ENCODE peak calls at places on chromosomes 12 and 14, in five cellular contexts. Q is T-helper 1 cell, U is NCI-H2171, P is HTR-8/SVneo, S is A673. I is an unnamed sample.
A peak's percentile ranks its signal among the peaks of the same experiment; 100 is the strongest.

GRCh38 chr12:109863961-109864712 is 16.2 kb downstream of the GLTP start:
- DNase-seq in U (no peak), Q (peak; percentile 29), P (no peak), S (no peak), I (no peak)

GRCh38 chr14:38290601-38291190 is 34.8 kb upstream of the CLEC14A start:
- DNase-seq in P (peak; percentile 45), Q (no peak), U (no peak), S (peak; percentile 46), I (no peak)

GRCh38 chr12:117032593-117033381 is 66.4 kb downstream of the TESC start:
- DNase-seq in U (peak; percentile 83), S (no peak), Q (no peak), P (no peak), I (no peak)

GRCh38 chr12:112456029-112456428 is 37.3 kb downstream of the PTPN11 start:
- DNase-seq in P (no peak), S (no peak), U (no peak), Q (no peak), I (no peak)

GRCh38 chr12:71504471-71504852 is 64.9 kb downstream of the LGR5 start:
- DNase-seq in Q (no peak), S (peak; percentile 91), P (no peak), U (peak; percentile 65), I (peak; percentile 2)

GRCh38 chr12:111143216-111143756 is 222.9 kb upstream of the MYL2 start:
- DNase-seq in P (no peak), U (no peak), Q (no peak), S (no peak), I (no peak)

GRCh38 chr12:19191089-19191488 is 61.6 kb downstream of the PLEKHA5 start:
- DNase-seq in P (no peak), Q (no peak), S (no peak), U (no peak), I (no peak)

GRCh38 chr12:8860165-8860961 is 37.9 kb downstream of the A2ML1 start:
- DNase-seq in S (peak; percentile 80), P (no peak), Q (peak; percentile 9), U (no peak), I (no peak)

GRCh38 chr14:77301103-77301502 is 19.6 kb downstream of the POMT2 start:
- DNase-seq in U (peak; percentile 40), P (peak; percentile 81), S (peak; percentile 78), Q (peak; percentile 53), I (peak; percentile 56)

GRCh38 chr14:90546767-90547166 is 149.9 kb downstream of the CALM1 start:
- DNase-seq in S (no peak), P (no peak), U (no peak), Q (no peak), I (no peak)

GRCh38 chr12:132523576-132524331 is 33.8 kb downstream of the FBRSL1 start:
- DNase-seq in U (peak; percentile 12), S (peak; percentile 60), P (peak; percentile 70), Q (peak; percentile 48), I (peak; percentile 16)

GRCh38 chr12:121787063-121787774 is 6.3 kb downstream of the RHOF start:
- DNase-seq in U (no peak), S (no peak), Q (peak; percentile 73), P (no peak), I (no peak)

GRCh38 chr12:53327435-53328042 is 6.1 kb upstream of the AAAS start:
- DNase-seq in P (peak; percentile 25), U (no peak), S (no peak), Q (no peak), I (no peak)

GRCh38 chr14:23916038-23916437 is 37.5 kb upstream of the DHRS4 start:
- DNase-seq in Q (no peak), S (no peak), U (no peak), P (no peak), I (no peak)

GRCh38 chr12:69007858-69008314 is 74.9 kb upstream of the CPM start:
- DNase-seq in U (peak; percentile 46), Q (no peak), S (no peak), P (no peak), I (no peak)

GRCh38 chr12:88325076-88325827 is 183.1 kb downstream of the TMTC3 start:
- DNase-seq in Q (no peak), U (no peak), P (peak; percentile 23), S (no peak), I (no peak)

GRCh38 chr14:102824832-102825231 is 47.6 kb downstream of the TRAF3 start:
- DNase-seq in P (peak; percentile 41), Q (no peak), S (peak; percentile 26), U (no peak), I (no peak)

GRCh38 chr12:98911396-98911795 is 266.3 kb downstream of the APAF1 start:
- DNase-seq in U (no peak), S (no peak), P (no peak), Q (no peak), I (no peak)

GRCh38 chr14:90655829-90656228 is 160.4 kb downstream of the TTC7B start:
- DNase-seq in P (no peak), S (no peak), U (no peak), Q (no peak), I (no peak)

GRCh38 chr14:93081875-93082570 is 33.7 kb downstream of the ITPK1 start:
- DNase-seq in U (no peak), Q (peak; percentile 10), P (no peak), S (no peak), I (no peak)